ENCODE peak calls at places on chromosome 1, in five cellular contexts. S is cardiac muscle cell, W is A673, F is HCT116, A is AG09309. H is an unnamed sample.

GRCh38 chr1:243415663-243416365 is 160.0 kb downstream of the SDCCAG8 start:
- DNase-seq in S (no peak), W (no peak), F (no peak), A (no peak), H (no peak)

GRCh38 chr1:168301664-168302320 is 21.1 kb downstream of the TBX19 start:
- DNase-seq in S (peak; percentile 41), W (peak; percentile 24), F (peak; percentile 57), A (peak; percentile 80), H (peak; percentile 28)

GRCh38 chr1:33177996-33178540 is 3.8 kb downstream of the TRIM62 start:
- DNase-seq in S (no peak), W (no peak), F (no peak), A (no peak), H (no peak)

GRCh38 chr1:180610556-180611015 is 21.2 kb upstream of the XPR1 start:
- DNase-seq in S (no peak), W (no peak), F (no peak), A (no peak), H (no peak)

GRCh38 chr1:209550519-209550918 is 33.0 kb upstream of the CAMK1G start:
- DNase-seq in S (no peak), W (no peak), F (no peak), A (no peak), H (no peak)

GRCh38 chr1:92851729-92852128 is 19.9 kb downstream of the RPL5 start:
- DNase-seq in S (no peak), W (no peak), F (no peak), A (no peak), H (no peak)

GRCh38 chr1:42214447-42214871 is 49.9 kb upstream of the GUCA2A start:
- DNase-seq in S (no peak), W (no peak), F (no peak), A (peak; percentile 37), H (peak; percentile 90)

GRCh38 chr1:164868990-164869389 is 310.0 kb downstream of the PBX1 start:
- DNase-seq in S (no peak), W (no peak), F (no peak), A (no peak), H (no peak)

GRCh38 chr1:22257286-22258275 is 114.7 kb upstream of the WNT4 start:
- DNase-seq in S (no peak), W (no peak), F (no peak), A (no peak), H (no peak)
- H3K4me3 ChIP-seq in S (no peak overlapping the region), W (no peak overlapping the region), F (no peak overlapping the region), A (no peak overlapping the region), H (no peak overlapping the region)

DNA sequence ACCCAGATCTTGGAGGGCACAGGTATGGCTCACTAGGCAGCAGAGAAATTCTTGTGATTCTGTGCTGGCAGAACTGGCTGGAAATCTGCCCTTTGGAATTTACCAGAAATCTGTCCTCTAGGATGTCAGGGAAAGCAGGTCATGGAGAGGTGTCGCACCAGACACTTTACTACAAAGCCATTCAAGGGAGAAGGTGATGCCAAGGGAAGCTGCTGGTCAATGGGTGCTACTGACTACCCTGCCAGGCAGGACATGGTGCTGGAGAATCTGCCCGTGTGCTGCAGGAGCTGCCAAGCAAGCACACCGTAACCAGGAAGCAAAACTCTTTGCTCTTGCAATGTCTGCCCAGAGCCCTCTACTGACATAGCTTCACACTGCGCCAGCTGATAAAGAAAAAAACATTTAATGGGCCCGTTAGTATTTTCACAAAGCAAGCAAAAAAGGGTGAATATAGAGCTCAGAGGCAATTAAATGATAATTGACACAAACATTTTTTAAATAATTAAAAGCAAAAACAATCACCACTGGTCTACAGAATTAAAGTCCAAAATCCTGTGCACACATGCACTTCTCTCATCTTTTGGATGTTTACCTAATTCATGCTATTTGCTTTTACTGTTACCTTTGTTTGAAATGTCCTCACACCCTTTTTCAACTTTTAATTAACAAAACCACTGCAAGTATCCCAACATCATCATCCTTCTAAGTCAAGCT is 7.2 kb upstream of the FBXO28 start:
- DNase-seq in S (peak; percentile 35), W (peak; percentile 75), F (peak; percentile 48), A (no peak), H (no peak)
- TF ChIP-seq CTCF in S (peak; percentile 48), W (peak; percentile 64), F (peak; percentile 52), A (peak; percentile 48), H (peak; percentile 72)

GRCh38 chr1:67336157-67336556 is 28.5 kb downstream of the IL12RB2 start:
- DNase-seq in S (no peak), W (no peak), F (no peak), A (no peak), H (no peak)

GRCh38 chr1:67336783-67337182 is 29.1 kb downstream of the IL12RB2 start:
- DNase-seq in S (peak; percentile 69), W (no peak), F (no peak), A (no peak), H (no peak)

GRCh38 chr1:67338642-67339041 is 31.0 kb downstream of the IL12RB2 start:
- DNase-seq in S (no peak), W (no peak), F (no peak), A (no peak), H (no peak)

GRCh38 chr1:67342002-67342890 is 34.6 kb downstream of the IL12RB2 start:
- DNase-seq in S (no peak), W (no peak), F (no peak), A (no peak), H (no peak)

GRCh38 chr1:67339623-67340343 is 32.1 kb downstream of the IL12RB2 start:
- DNase-seq in S (no peak), W (no peak), F (no peak), A (peak; percentile 33), H (peak; percentile 18)
- H3K4me3 ChIP-seq in S (no peak overlapping the region), W (no peak overlapping the region), F (no peak overlapping the region), A (no peak overlapping the region), H (no peak overlapping the region)

GRCh38 chr1:26498894-26499293 is 26.7 kb downstream of the HMGN2 start:
- DNase-seq in S (no peak), W (no peak), F (no peak), A (no peak), H (no peak)

GRCh38 chr1:26496881-26497280 is 24.6 kb downstream of the HMGN2 start:
- DNase-seq in S (no peak), W (no peak), F (no peak), A (no peak), H (no peak)

GRCh38 chr1:26500488-26501175 is 28.4 kb downstream of the HMGN2 start:
- DNase-seq in S (peak; percentile 87), W (peak; percentile 85), F (peak; percentile 48), A (no peak), H (no peak)
- TF ChIP-seq CTCF in S (no peak), W (no peak), F (no peak), A (no peak), H (no peak)

GRCh38 chr1:66271216-66271903 is 262.6 kb upstream of the SGIP1 start:
- DNase-seq in S (peak; percentile 86), W (peak; percentile 96), F (peak; percentile 96), A (peak; percentile 99), H (peak; percentile 100)

GRCh38 chr1:66270122-66270812 is 263.7 kb upstream of the SGIP1 start:
- DNase-seq in S (no peak), W (no peak), F (no peak), A (no peak), H (peak; percentile 92)

GRCh38 chr1:66273674-66274073 is 260.3 kb upstream of the SGIP1 start:
- DNase-seq in S (peak; percentile 84), W (no peak), F (no peak), A (no peak), H (no peak)

GRCh38 chr1:66269222-66269621 is 264.7 kb upstream of the SGIP1 start:
- DNase-seq in S (no peak), W (no peak), F (no peak), A (no peak), H (no peak)

DNA sequence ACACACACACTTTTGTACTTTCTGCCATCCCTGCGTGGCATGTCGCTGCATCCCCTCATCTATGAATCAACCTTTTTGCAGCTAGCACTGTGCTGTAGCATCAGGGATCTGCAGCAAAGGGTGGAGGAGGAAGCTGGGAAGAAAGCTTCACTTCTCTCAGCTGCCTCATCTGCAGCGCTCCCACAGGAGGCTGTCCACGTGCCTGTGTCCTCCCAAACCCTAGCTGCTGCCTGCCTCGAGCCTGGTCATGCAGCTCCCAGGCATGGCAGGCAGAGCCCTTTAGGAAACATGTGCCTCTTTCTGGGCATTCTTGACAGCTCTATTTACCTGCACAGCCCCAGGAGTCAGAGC is 262.1 kb upstream of the SGIP1 start:
- DNase-seq in S (no peak), W (peak; percentile 14), F (no peak), A (no peak), H (no peak)
- H3K4me3 ChIP-seq in S (no peak overlapping the region), W (no peak overlapping the region), F (peak overlapping the region; percentile 7), A (no peak overlapping the region), H (no peak overlapping the region)